ENCODE peak calls at places on chromosomes 12 and 14, in seven cellular contexts. A is IMR-90, W is H1, N is mesendoderm, X is mesenchymal stem cell, P is H9, H is trophoblast cell. M is an unnamed sample.

GRCh38 chr14:56118611-56119181 is 485 bp downstream of the PELI2 start:
- DNase-seq in A (no peak), W (no peak), N (no peak), X (no peak), P (no peak), H (no peak), M (no peak)

GRCh38 chr12:116677202-116677651 is 60.6 kb downstream of the SPRING1 start:
- DNase-seq in A (no peak), W (no peak), N (no peak), X (no peak), P (no peak), H (no peak), M (no peak)

GRCh38 chr14:98218213-98218612 is 1053.8 kb downstream of the BCL11B start:
- DNase-seq in A (no peak), W (no peak), N (peak; percentile 18), X (no peak), P (no peak), H (no peak), M (no peak)

GRCh38 chr14:75204106-75204505 is 27.7 kb upstream of the TMED10 start:
- DNase-seq in A (no peak), W (no peak), N (no peak), X (peak; percentile 54), P (no peak), H (no peak), M (no peak)

GRCh38 chr14:77119852-77120251 is 21.7 kb downstream of the ZDHHC22 start:
- DNase-seq in A (no peak), W (no peak), N (no peak), X (no peak), P (no peak), H (no peak), M (no peak)

GRCh38 chr12:52049688-52050087 is 1.6 kb upstream of the NR4A1 start:
- DNase-seq in A (no peak), W (no peak), N (no peak), X (no peak), P (no peak), H (no peak), M (no peak)

GRCh38 chr12:78977463-78977862 is 112.9 kb downstream of the SYT1 start:
- DNase-seq in A (no peak), W (no peak), N (no peak), X (no peak), P (no peak), H (no peak), M (no peak)

GRCh38 chr12:101939856-101940265 is 62.5 kb downstream of the DRAM1 start:
- DNase-seq in A (peak; percentile 83), W (peak; percentile 55), N (peak; percentile 87), X (peak; percentile 78), P (peak; percentile 69), H (peak; percentile 46), M (peak; percentile 68)

GRCh38 chr14:80805136-80805535 is 136.4 kb downstream of the CEP128 start:
- DNase-seq in A (peak; percentile 83), W (no peak), N (no peak), X (peak; percentile 7), P (no peak), H (no peak), M (no peak)

GRCh38 chr12:93361159-93361919 is 16.4 kb upstream of the NUDT4 start:
- DNase-seq in A (peak; percentile 39), W (no peak), N (peak; percentile 8), X (no peak), P (no peak), H (peak; percentile 46), M (no peak)

GRCh38 chr12:121996050-121996944 is 25.4 kb upstream of the BCL7A start:
- DNase-seq in A (peak; percentile 39), W (no peak), N (peak; percentile 52), X (peak; percentile 10), P (no peak), H (no peak), M (no peak)

GRCh38 chr12:51520576-51521325 is 70.3 kb upstream of the SCN8A start:
- DNase-seq in A (no peak), W (peak; percentile 52), N (peak; percentile 47), X (no peak), P (peak; percentile 80), H (no peak), M (no peak)

GRCh38 chr14:57831981-57832380 is 33.9 kb downstream of the SLC35F4 start:
- DNase-seq in A (no peak), W (no peak), N (peak; percentile 84), X (no peak), P (peak; percentile 78), H (no peak), M (peak; percentile 12)

GRCh38 chr12:66237505-66238175 is 48.6 kb downstream of the IRAK3 start:
- DNase-seq in A (no peak), W (no peak), N (no peak), X (no peak), P (no peak), H (no peak), M (no peak)

GRCh38 chr12:26195641-26196423 is 459 bp downstream of the SSPN start:
- DNase-seq in A (peak; percentile 31), W (peak; percentile 64), N (peak; percentile 61), X (peak; percentile 60), P (peak; percentile 61), H (peak; percentile 38), M (peak; percentile 31)

GRCh38 chr14:32028599-32028998 is 48.5 kb upstream of the ARHGAP5 start:
- DNase-seq in A (no peak), W (no peak), N (no peak), X (peak; percentile 19), P (no peak), H (no peak), M (no peak)

GRCh38 chr12:90908465-90908864 is 46.5 kb downstream of the CCER1 start:
- DNase-seq in A (peak; percentile 83), W (no peak), N (no peak), X (peak; percentile 65), P (no peak), H (no peak), M (no peak)

GRCh38 chr12:5063149-5063548 is 19.5 kb downstream of the KCNA5 start:
- DNase-seq in A (no peak), W (no peak), N (no peak), X (no peak), P (no peak), H (no peak), M (no peak)

GRCh38 chr12:5068126-5068525 is 24.4 kb downstream of the KCNA5 start:
- DNase-seq in A (no peak), W (no peak), N (no peak), X (no peak), P (no peak), H (peak; percentile 76), M (no peak)

GRCh38 chr12:5064913-5065490 is 21.3 kb downstream of the KCNA5 start:
- DNase-seq in A (no peak), W (no peak), N (no peak), X (no peak), P (no peak), H (peak; percentile 65), M (no peak)

GRCh38 chr12:5068623-5069022 is 24.9 kb downstream of the KCNA5 start:
- DNase-seq in A (no peak), W (no peak), N (no peak), X (no peak), P (no peak), H (no peak), M (no peak)

DNA sequence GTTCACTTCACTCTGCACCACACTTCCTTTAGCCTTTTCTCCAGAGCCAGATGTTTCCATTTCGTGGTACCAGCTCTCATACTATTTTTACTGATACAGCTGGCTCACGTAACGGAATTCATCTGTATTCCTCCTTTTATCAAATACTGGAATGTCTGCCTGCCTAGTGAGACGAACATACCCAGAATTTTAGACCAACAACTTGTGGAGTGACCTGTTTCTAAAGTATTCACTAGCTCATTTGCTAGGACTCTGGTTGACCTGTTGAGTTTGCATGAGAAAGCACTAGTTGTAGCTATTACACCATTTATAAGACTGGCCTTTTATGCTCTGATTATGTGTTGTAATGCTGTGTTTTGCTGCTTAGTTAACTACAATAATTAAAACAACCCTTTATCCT is 22.6 kb downstream of the KCNA5 start:
- DNase-seq in A (peak; percentile 52), W (no peak), N (no peak), X (no peak), P (no peak), H (peak; percentile 58), M (no peak)
- H3K4me2 ChIP-seq in A (no peak overlapping the region), W (no peak overlapping the region), N (no peak overlapping the region), X (no peak overlapping the region), P (no peak overlapping the region), H (no peak overlapping the region), M (no peak overlapping the region)

GRCh38 chr14:54815016-54815415 is 87.6 kb downstream of the GCH1 start:
- DNase-seq in A (peak; percentile 20), W (no peak), N (no peak), X (no peak), P (no peak), H (no peak), M (no peak)
- H2BK120ac ChIP-seq in A (no peak overlapping the region), W (no peak overlapping the region), N (no peak overlapping the region), X (no peak overlapping the region), P (no peak overlapping the region), H (no peak overlapping the region), M (no peak overlapping the region)

GRCh38 chr14:24325131-24325530 is 9.7 kb downstream of the ADCY4 start:
- DNase-seq in A (no peak), W (no peak), N (no peak), X (no peak), P (no peak), H (peak; percentile 96), M (no peak)

GRCh38 chr14:24325963-24326362 is 8.9 kb downstream of the ADCY4 start:
- DNase-seq in A (no peak), W (no peak), N (no peak), X (no peak), P (no peak), H (no peak), M (no peak)

GRCh38 chr14:24329073-24329663 is 5.7 kb downstream of the ADCY4 start:
- DNase-seq in A (no peak), W (no peak), N (no peak), X (no peak), P (no peak), H (no peak), M (no peak)

GRCh38 chr14:24329736-24330135 is 5.1 kb downstream of the ADCY4 start:
- DNase-seq in A (no peak), W (no peak), N (no peak), X (no peak), P (no peak), H (no peak), M (no peak)

GRCh38 chr14:24327303-24327702 is 7.6 kb downstream of the ADCY4 start:
- DNase-seq in A (no peak), W (no peak), N (no peak), X (no peak), P (no peak), H (no peak), M (no peak)
- H3K4me1 ChIP-seq in A (no peaks in the 10 kb centered on the region), W (peaks cover under 1% of the 10 kb centered on the region), N (no peaks in the 10 kb centered on the region), X (peaks cover 4% of the 10 kb centered on the region), P (no peaks in the 10 kb centered on the region), H (peaks cover 3% of the 10 kb centered on the region), M (peaks cover 4% of the 10 kb centered on the region)

DNA sequence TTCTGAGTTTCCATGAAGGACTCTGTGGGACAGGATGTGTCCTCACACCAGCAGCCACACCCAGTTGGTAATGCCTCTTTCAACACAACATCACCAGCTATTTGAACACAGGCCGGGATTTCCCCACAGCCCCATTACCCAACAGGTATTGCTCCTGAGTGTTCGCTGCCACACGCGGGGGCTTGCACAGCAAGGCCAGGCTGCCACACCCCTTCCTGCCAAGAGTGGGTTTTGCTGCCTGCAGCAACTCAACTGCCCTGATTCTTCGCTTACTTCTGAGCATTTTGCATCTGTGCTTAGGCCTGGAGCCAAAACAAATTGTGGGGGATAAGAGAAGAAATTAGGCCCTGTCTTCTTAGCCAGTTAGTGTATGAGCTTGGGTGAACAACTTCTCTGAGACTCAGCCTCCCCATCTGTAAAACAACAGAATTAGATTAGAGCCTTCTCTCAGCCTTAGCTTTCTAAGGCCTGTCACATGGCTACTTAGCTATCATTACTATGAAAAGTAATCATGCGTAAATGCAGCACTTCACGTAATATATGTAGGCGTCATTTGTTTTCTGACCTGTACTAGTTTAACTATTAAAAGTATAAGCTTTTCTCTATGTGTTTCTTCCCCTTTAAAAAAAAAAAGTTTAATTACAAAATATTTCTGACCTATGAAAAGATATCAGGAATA is 20.0 kb downstream of the CKAP4 start:
- DNase-seq in A (no peak), W (no peak), N (no peak), X (peak; percentile 63), P (peak; percentile 11), H (peak; percentile 11), M (no peak)
- H3K4me2 ChIP-seq in A (no peak overlapping the region), W (no peak overlapping the region), N (no peak overlapping the region), X (no peak overlapping the region), P (no peak overlapping the region), H (no peak overlapping the region), M (no peak overlapping the region)